ENCODE peak calls at places on chromosomes 7 and 10, in six cellular contexts. D is neuronal stem cell, U is H9, S is H1, P is IMR-90, F is mesenchymal stem cell. V is an unnamed sample.

GRCh38 chr7:113582471-113582870 is 336.3 kb downstream of the PPP1R3A start:
- DNase-seq in D (no peak), U (no peak), S (no peak), P (no peak), F (no peak), V (no peak)

GRCh38 chr10:119817991-119818888 is 54.4 kb downstream of the MCMBP start:
- DNase-seq in D (peak), U (peak), S (peak), P (peak), F (peak), V (peak)

GRCh38 chr7:71925663-71926062 is 486.5 kb downstream of the CALN1 start:
- DNase-seq in D (no peak), U (peak), S (peak), P (no peak), F (no peak), V (no peak)

GRCh38 chr10:120286280-120286679 is 170.7 kb upstream of the PLPP4 start:
- DNase-seq in D (no peak), U (no peak), S (no peak), P (no peak), F (no peak), V (no peak)

GRCh38 chr7:118389629-118390028 is 165.1 kb downstream of the ANKRD7 start:
- DNase-seq in D (no peak), U (no peak), S (no peak), P (no peak), F (no peak), V (no peak)

GRCh38 chr7:68279827-68280400 is 1283.3 kb downstream of the TYW1 start:
- DNase-seq in D (no peak), U (peak), S (no peak), P (no peak), F (no peak), V (no peak)

GRCh38 chr10:28915989-28916588 is 238.8 kb downstream of the BAMBI start:
- DNase-seq in D (no peak), U (no peak), S (no peak), P (no peak), F (no peak), V (no peak)

GRCh38 chr10:64113796-64114195 is 592.6 kb downstream of the REEP3 start:
- DNase-seq in D (no peak), U (peak), S (no peak), P (no peak), F (no peak), V (no peak)

GRCh38 chr7:140440593-140440992 is 36.7 kb downstream of the RAB19 start:
- DNase-seq in D (no peak), U (no peak), S (no peak), P (peak), F (no peak), V (no peak)

GRCh38 chr10:34522542-34522941 is 292.6 kb downstream of the PARD3 start:
- DNase-seq in D (no peak), U (no peak), S (no peak), P (peak), F (peak), V (peak)

GRCh38 chr7:73706122-73707044 is 13.1 kb downstream of the STX1A start:
- DNase-seq in D (no peak), U (no peak), S (peak), P (peak), F (peak), V (no peak)

GRCh38 chr10:15494850-15495249 is 123.8 kb upstream of the FAM171A1 start:
- DNase-seq in D (no peak), U (no peak), S (no peak), P (no peak), F (peak), V (no peak)

GRCh38 chr10:119726291-119727261 is 726 bp downstream of the INPP5F start:
- DNase-seq in D (no peak), U (peak), S (peak), P (no peak), F (no peak), V (peak)

GRCh38 chr7:79711660-79712059 is 258.2 kb upstream of the MAGI2 start:
- DNase-seq in D (no peak), U (no peak), S (no peak), P (no peak), F (no peak), V (no peak)

GRCh38 chr10:62503871-62504270 is 129.7 kb downstream of the ZNF365 start:
- DNase-seq in D (no peak), U (no peak), S (no peak), P (no peak), F (peak), V (no peak)

GRCh38 chr7:99404235-99404976 is 4.0 kb downstream of the PDAP1 start:
- DNase-seq in D (no peak), U (no peak), S (no peak), P (peak), F (peak), V (no peak)

GRCh38 chr7:73983437-73984164 is 44.4 kb upstream of the ELN start:
- DNase-seq in D (no peak), U (no peak), S (no peak), P (no peak), F (no peak), V (no peak)

GRCh38 chr10:49569031-49569765 is 30.3 kb upstream of the ERCC6 start:
- DNase-seq in D (no peak), U (no peak), S (no peak), P (peak), F (peak), V (peak)

GRCh38 chr10:126407831-126408230 is 19.6 kb upstream of the ADAM12 start:
- DNase-seq in D (no peak), U (no peak), S (no peak), P (no peak), F (no peak), V (no peak)

GRCh38 chr7:131826960-131827359 is 270.5 kb upstream of the PODXL start:
- DNase-seq in D (no peak), U (peak), S (no peak), P (no peak), F (no peak), V (no peak)

GRCh38 chr7:2404714-2405119 is 1.3 kb downstream of the CHST12 start:
- DNase-seq in D (no peak), U (no peak), S (no peak), P (no peak), F (no peak), V (no peak)

GRCh38 chr10:986137-986825 is 2.0 kb upstream of the GTPBP4 start:
- DNase-seq in D (no peak), U (no peak), S (no peak), P (peak), F (peak), V (peak)

GRCh38 chr7:19116121-19117080 is 1.0 kb downstream of the TWIST1 start:
- DNase-seq in D (peak), U (peak), S (peak), P (peak), F (peak), V (no peak)

GRCh38 chr7:157404845-157405481 is 68.2 kb downstream of the DNAJB6 start:
- DNase-seq in D (no peak), U (no peak), S (no peak), P (peak), F (peak), V (peak)

GRCh38 chr7:155788616-155789000 is 23.7 kb downstream of the SHH start:
- DNase-seq in D (no peak), U (no peak), S (no peak), P (no peak), F (no peak), V (peak)

GRCh38 chr10:73999703-74000102 is 1.8 kb downstream of the VCL start:
- DNase-seq in D (no peak), U (no peak), S (no peak), P (peak), F (peak), V (no peak)

GRCh38 chr10:102660891-102661613 is 16.8 kb downstream of the TRIM8 start:
- DNase-seq in D (no peak), U (peak), S (peak), P (peak), F (peak), V (peak)

GRCh38 chr7:2796358-2797352 is 47.5 kb downstream of the GNA12 start:
- DNase-seq in D (no peak), U (no peak), S (no peak), P (peak), F (peak), V (no peak)

GRCh38 chr7:20441886-20442505 is 111.3 kb downstream of the ITGB8 start:
- DNase-seq in D (no peak), U (no peak), S (no peak), P (peak), F (no peak), V (peak)

GRCh38 chr7:42967391-42967790 is 35.2 kb downstream of the MRPL32 start:
- DNase-seq in D (no peak), U (no peak), S (no peak), P (no peak), F (no peak), V (no peak)

GRCh38 chr7:130996841-130997231 is 262.8 kb upstream of the KLF14 start:
- DNase-seq in D (no peak), U (no peak), S (no peak), P (peak), F (peak), V (no peak)

GRCh38 chr10:88254091-88254490 is 329.0 kb downstream of the RNLS start:
- DNase-seq in D (no peak), U (no peak), S (no peak), P (peak), F (peak), V (no peak)

GRCh38 chr7:99128076-99128950 is 15.6 kb downstream of the SMURF1 start:
- DNase-seq in D (no peak), U (no peak), S (no peak), P (no peak), F (no peak), V (no peak)

GRCh38 chr7:22841954-22842353 is 19.3 kb upstream of the TOMM7 start:
- DNase-seq in D (no peak), U (no peak), S (no peak), P (peak), F (no peak), V (no peak)

GRCh38 chr7:98802088-98802780 is 67.6 kb downstream of the TMEM130 start:
- DNase-seq in D (peak), U (peak), S (no peak), P (peak), F (peak), V (peak)

DNA sequence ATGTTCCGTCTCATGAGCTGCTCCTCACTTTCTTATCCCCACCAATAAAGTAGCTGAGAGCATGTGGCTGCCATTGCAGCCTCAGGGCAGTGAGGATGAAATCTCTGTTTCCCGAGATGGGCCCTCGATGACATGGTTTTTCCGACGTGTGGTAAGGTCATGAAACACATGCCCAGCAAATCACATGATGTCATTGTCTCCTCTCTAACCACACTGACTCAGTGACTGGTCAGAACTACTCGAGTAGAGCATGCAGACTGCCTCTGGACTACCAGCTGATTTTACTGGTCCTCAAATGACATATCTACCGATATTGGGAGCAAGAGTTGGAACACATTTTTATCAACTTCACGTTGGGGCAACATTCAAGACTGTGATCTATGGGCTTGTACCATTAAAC is 786.1 kb downstream of the CNTNAP2 start:
- DNase-seq in D (no peak), U (no peak), S (no peak), P (no peak), F (no peak), V (no peak)
- H2AFZ ChIP-seq in D (no peak), U (no peak), S (no peak), P (no peak), F (no peak), V (no peak)

GRCh38 chr7:122302826-122303521 is 1.6 kb downstream of the FEZF1 start:
- DNase-seq in D (no peak), U (no peak), S (no peak), P (no peak), F (no peak), V (no peak)

GRCh38 chr7:122304604-122304975 is at the start of gene FEZF1:
- DNase-seq in D (peak), U (peak), S (no peak), P (no peak), F (no peak), V (peak)

GRCh38 chr7:122304996-122305421 is 459 bp upstream of the FEZF1 start:
- DNase-seq in D (no peak), U (no peak), S (no peak), P (no peak), F (peak), V (no peak)

GRCh38 chr7:122303522-122303970 is 1.0 kb downstream of the FEZF1 start:
- DNase-seq in D (no peak), U (no peak), S (no peak), P (no peak), F (no peak), V (peak)

GRCh38 chr7:122303971-122304603 is 463 bp downstream of the FEZF1 start:
- DNase-seq in D (no peak), U (peak), S (peak), P (no peak), F (no peak), V (peak)
- H3K23ac ChIP-seq in D (peak), U (no peak), S (no peak), P (no peak), F (peak), V (no peak)

GRCh38 chr7:101936612-101937231 is 119.3 kb downstream of the CUX1 start:
- DNase-seq in D (no peak), U (peak), S (peak), P (peak), F (peak), V (no peak)

GRCh38 chr7:101940151-101940550 is 122.7 kb downstream of the CUX1 start:
- DNase-seq in D (no peak), U (no peak), S (no peak), P (no peak), F (no peak), V (no peak)

GRCh38 chr7:101940830-101941229 is 123.4 kb downstream of the CUX1 start:
- DNase-seq in D (peak), U (peak), S (peak), P (no peak), F (peak), V (no peak)

GRCh38 chr7:101938115-101938514 is 120.7 kb downstream of the CUX1 start:
- DNase-seq in D (no peak), U (no peak), S (no peak), P (no peak), F (no peak), V (no peak)

DNA sequence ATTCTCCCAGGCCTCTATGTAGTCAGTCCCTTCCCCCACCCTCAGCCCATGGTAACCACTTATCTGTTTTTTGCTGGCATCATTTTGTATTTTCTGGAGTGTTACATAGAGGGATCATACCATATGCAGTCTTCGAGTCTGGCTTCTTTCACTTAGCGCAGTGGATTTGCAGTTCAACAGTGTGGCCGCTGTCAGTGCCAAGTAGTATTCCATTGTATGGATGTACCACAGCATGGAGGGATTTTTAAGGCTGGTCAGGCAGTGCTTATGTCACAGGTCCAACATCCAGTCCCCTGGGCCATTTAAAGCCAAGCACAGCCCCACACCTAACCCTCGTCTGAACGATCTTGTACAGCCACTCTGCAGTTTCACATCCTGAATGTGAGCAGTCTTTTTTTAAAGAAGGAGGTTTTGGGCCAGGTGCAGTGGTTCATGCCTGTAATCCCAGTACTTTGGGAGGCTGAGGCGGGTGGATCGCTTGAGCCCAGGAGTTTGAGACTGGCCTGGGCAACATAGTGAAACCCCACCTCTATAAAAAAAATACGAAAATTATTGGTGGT is 121.8 kb downstream of the CUX1 start:
- DNase-seq in D (no peak), U (no peak), S (no peak), P (no peak), F (no peak), V (no peak)
- H3K4ac ChIP-seq in D (no peak), U (no peak), S (peak), P (no peak), F (no peak), V (peak)

DNA sequence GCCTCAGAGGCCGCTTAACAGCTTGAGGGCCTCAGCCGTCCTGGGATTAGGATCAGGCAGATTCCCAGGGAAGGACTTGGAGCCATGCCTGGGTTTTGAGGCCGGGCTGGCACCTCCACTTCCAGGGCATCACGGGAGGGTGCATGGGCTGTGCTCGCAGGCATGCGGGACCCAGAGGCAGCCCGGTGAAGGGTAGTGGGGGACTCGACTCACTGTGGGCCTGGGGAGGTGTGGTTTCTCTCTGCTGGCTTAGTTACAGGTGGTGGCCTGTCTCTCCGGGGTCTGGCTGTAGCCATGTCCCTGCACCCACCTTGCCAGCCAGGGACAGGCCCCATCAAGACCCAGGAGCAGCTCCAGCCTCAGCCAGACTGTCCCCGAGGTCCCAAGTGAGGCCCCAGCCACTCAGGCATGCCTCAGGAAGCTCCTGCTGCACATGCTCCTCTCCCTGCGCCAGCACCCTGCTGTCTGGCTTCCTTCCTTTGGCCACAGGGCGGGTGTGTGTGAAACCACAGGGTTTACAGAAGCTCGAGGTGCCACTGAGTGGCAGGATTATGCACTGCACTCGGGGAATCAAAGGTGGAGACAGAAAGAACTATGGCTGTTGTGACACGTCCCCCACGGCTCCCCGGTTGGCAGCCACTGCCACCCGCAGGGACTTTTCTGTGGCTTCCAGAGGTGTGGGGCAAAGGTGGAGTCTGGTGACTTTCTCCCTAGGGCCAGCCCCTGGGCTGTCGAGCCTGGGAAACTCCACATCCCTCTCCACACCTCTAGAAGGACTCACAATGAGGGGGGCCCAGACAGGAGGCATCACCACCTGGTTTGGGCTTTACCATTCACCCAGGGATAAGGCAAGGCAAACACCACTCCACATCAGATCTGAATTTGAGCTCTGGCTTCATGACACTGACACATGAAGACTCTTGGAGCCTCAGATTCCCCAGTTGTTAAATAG is 19.7 kb downstream of the GOLGA7B start:
- DNase-seq in D (peak), U (peak), S (peak), P (peak), F (peak), V (peak)
- H2AFZ ChIP-seq in D (peak), U (no peak), S (no peak), P (peak), F (no peak), V (peak)

GRCh38 chr7:41785840-41786239 is 83.0 kb upstream of the INHBA start:
- DNase-seq in D (no peak), U (no peak), S (no peak), P (no peak), F (no peak), V (no peak)

GRCh38 chr7:41788556-41788955 is 85.7 kb upstream of the INHBA start:
- DNase-seq in D (no peak), U (no peak), S (no peak), P (no peak), F (no peak), V (no peak)

GRCh38 chr7:41786324-41786723 is 83.4 kb upstream of the INHBA start:
- DNase-seq in D (no peak), U (no peak), S (no peak), P (no peak), F (no peak), V (no peak)

GRCh38 chr7:41787951-41788350 is 85.1 kb upstream of the INHBA start:
- DNase-seq in D (no peak), U (no peak), S (no peak), P (no peak), F (no peak), V (no peak)

DNA sequence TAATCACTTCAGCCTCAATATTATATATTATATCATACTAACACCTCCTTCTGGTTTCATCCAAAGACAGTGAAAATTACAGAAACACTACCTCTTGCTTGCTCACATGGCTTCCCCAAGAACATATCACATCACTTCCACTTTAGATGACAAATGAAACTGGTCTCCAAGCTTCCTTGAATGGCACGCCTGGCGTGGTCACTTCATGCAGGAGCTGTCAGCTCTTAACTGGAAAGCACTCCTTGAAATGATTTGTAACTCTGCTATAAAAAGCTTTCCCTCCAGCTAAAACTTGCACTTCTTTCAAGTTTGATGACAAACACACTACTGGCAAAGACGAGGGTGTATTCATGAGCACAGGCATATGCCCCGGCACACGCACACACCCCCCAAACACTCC is 84.1 kb upstream of the INHBA start:
- DNase-seq in D (no peak), U (no peak), S (no peak), P (no peak), F (peak), V (no peak)
- H3K23ac ChIP-seq in D (no peak), U (no peak), S (no peak), P (no peak), F (no peak), V (no peak)

DNA sequence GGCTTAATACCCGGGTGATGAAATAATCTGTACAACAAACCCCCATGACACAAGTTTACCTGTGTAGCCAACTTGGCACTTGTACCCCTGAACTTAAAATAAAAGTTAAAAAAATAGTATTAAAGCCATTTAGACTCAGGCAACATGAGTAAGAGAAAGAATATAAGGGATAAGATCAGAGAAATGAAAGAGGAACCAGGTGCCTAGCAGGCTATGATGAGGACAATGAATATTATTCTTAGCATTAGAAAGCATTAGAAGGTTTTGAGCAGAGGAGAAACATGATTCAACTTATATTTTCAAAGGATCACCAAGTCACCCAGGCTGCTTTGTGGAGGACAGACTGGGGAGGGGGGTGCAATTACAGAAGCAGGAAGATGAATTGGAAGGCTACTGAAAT is 48.1 kb upstream of the TES start:
- DNase-seq in D (no peak), U (no peak), S (no peak), P (no peak), F (no peak), V (no peak)
- H3K4ac ChIP-seq in D (no peak), U (no peak), S (no peak), P (no peak), F (no peak), V (no peak)

V was measured in trophoblast cell.